ENCODE peak calls at places on chromosomes 6 and 20, in five cellular contexts. H is A549; D is pancreas; O is CD4-positive, alpha-beta T cell; F is fibroblast of the aortic adventitia. S is an unnamed sample.

GRCh38 chr6:40962241-40962640 is 76.8 kb downstream of the UNC5CL start:
- DNase-seq in H (peak), D (no peak), F (peak), O (no peak), S (no peak)

GRCh38 chr6:15303920-15304291 is 58.0 kb downstream of the JARID2 start:
- DNase-seq in D (no peak), H (no peak), O (no peak), F (no peak), S (no peak)

GRCh38 chr20:58366866-58367265 is 22.2 kb upstream of the VAPB start:
- DNase-seq in H (no peak), D (no peak), F (no peak), O (no peak), S (no peak)

GRCh38 chr6:31680226-31680840 is 534 bp downstream of the LY6G5C start:
- DNase-seq in O (no peak), D (no peak), F (no peak), H (no peak), S (no peak)

GRCh38 chr6:109610555-109610954 is 80.4 kb downstream of the AK9 start:
- DNase-seq in O (no peak), F (peak), D (no peak), H (no peak), S (no peak)

GRCh38 chr6:169942173-169942572 is 190.8 kb downstream of the ERMARD start:
- DNase-seq in O (no peak), F (no peak), D (no peak), H (no peak), S (no peak)

GRCh38 chr20:35575958-35576357 is 34.1 kb downstream of the ERGIC3 start:
- DNase-seq in D (no peak), O (no peak), H (no peak), F (no peak), S (no peak)

GRCh38 chr6:70668499-70668812 is 773 bp downstream of the SMAP1 start:
- DNase-seq in D (no peak), H (no peak), O (no peak), F (peak), S (no peak)

GRCh38 chr20:33648396-33649004 is 13.6 kb upstream of the C20orf144 start:
- DNase-seq in D (no peak), O (no peak), H (no peak), F (no peak), S (no peak)

GRCh38 chr6:52511163-52511562 is 65.7 kb downstream of the TRAM2 start:
- DNase-seq in H (no peak), D (no peak), O (no peak), F (no peak), S (no peak)

GRCh38 chr6:36967301-36967700 is 12.8 kb downstream of the PI16 start:
- DNase-seq in H (no peak), F (no peak), O (no peak), D (no peak), S (peak)

GRCh38 chr6:91083226-91083625 is 496.4 kb upstream of the MAP3K7 start:
- DNase-seq in O (no peak), F (no peak), D (no peak), H (no peak), S (no peak)

GRCh38 chr6:136784910-136785746 is 7.1 kb downstream of the MAP3K5 start:
- DNase-seq in F (no peak), O (peak), H (no peak), D (peak), S (peak)

GRCh38 chr6:108897371-108897770 is 49.1 kb downstream of the ARMC2 start:
- DNase-seq in O (no peak), F (peak), H (peak), D (peak), S (no peak)

GRCh38 chr20:16953858-16954257 is 205.7 kb downstream of the OTOR start:
- DNase-seq in F (no peak), O (no peak), H (no peak), D (no peak), S (no peak)

GRCh38 chr6:166618866-166619761 is 7.9 kb downstream of the RPS6KA2 start:
- DNase-seq in O (no peak), F (peak), H (no peak), D (no peak), S (no peak)

GRCh38 chr20:17595846-17596245 is 26.0 kb downstream of the DSTN start:
- DNase-seq in H (no peak), D (no peak), O (no peak), F (no peak), S (no peak)

GRCh38 chr6:96939019-96939805 is 14.7 kb downstream of the KLHL32 start:
- DNase-seq in O (no peak), H (peak), D (no peak), F (peak), S (no peak)

GRCh38 chr6:8080338-8081151 is 16.4 kb upstream of the BLOC1S5 start:
- DNase-seq in O (no peak), F (peak), D (no peak), H (peak), S (no peak)

GRCh38 chr20:12358006-12358654 is 440.4 kb downstream of the BTBD3 start:
- DNase-seq in F (peak), O (no peak), H (peak), D (no peak), S (no peak)

DNA sequence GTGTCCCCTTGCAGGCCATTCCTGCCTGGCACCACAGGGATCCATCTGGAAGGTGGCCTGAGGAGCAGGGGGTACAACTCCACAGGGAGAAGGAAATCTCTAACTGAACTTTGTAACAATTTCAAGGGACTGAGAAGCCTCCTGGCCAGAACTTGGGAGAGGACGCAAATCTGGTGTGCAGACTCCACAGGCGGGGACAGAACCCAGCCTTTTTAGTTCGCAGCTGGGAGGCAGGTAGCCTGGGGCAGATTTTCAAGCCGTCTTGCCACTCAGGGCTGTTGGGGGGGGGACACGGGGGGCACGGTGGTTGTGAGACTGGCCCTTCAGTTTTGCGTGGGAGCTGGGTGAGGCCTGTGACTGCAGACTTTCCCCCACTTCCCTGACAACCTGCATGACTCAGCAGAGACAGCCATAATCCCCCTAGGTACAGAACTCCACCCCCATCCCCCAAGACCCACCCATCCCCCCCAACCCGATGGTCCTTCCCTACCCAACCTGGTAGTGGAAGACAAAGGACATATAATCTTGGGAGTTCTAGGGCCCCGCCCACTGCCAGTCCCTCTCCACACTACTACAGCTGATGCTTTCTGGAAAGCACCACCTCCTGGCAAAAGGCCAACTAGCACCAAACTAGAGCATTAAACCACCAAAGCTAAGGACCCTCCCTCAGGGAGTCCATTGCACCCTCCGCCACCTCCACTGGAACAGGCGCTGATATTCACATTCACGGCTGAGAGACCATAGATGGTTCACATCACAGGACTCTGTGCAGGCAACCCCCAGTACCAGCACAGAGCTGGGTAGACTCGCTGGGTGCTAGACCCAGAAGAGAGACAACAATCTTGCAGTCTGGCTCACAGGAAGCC is 3.0 kb upstream of the HUS1B start:
- DNase-seq in O (no peak), F (no peak), D (no peak), H (no peak), S (no peak)
- TF ChIP-seq CTCF in O (no peak), F (no peak), D (no peak), H (no peak), S (no peak)

GRCh38 chr6:44028767-44029166 is 98.5 kb downstream of the MRPL14 start:
- DNase-seq in F (peak), H (no peak), D (no peak), O (no peak), S (no peak)
- TF ChIP-seq CTCF in F (peak), H (no peak), D (no peak), O (no peak), S (no peak)

GRCh38 chr6:116090251-116090650 is 10.4 kb upstream of the NT5DC1 start:
- DNase-seq in D (no peak), O (no peak), H (no peak), F (no peak), S (no peak)
- TF ChIP-seq CTCF in D (no peak), O (no peak), H (no peak), F (no peak), S (no peak)

GRCh38 chr6:22471746-22472145 is 97.6 kb upstream of the HDGFL1 start:
- DNase-seq in F (no peak), O (no peak), H (no peak), D (no peak), S (no peak)

GRCh38 chr6:22468566-22468965 is 100.8 kb upstream of the HDGFL1 start:
- DNase-seq in H (no peak), O (no peak), D (no peak), F (peak), S (no peak)

GRCh38 chr6:22467645-22468044 is 101.7 kb upstream of the HDGFL1 start:
- DNase-seq in O (no peak), H (no peak), D (peak), F (no peak), S (no peak)

GRCh38 chr6:22471369-22471690 is 98.0 kb upstream of the HDGFL1 start:
- DNase-seq in F (no peak), D (no peak), O (no peak), H (no peak), S (no peak)

DNA sequence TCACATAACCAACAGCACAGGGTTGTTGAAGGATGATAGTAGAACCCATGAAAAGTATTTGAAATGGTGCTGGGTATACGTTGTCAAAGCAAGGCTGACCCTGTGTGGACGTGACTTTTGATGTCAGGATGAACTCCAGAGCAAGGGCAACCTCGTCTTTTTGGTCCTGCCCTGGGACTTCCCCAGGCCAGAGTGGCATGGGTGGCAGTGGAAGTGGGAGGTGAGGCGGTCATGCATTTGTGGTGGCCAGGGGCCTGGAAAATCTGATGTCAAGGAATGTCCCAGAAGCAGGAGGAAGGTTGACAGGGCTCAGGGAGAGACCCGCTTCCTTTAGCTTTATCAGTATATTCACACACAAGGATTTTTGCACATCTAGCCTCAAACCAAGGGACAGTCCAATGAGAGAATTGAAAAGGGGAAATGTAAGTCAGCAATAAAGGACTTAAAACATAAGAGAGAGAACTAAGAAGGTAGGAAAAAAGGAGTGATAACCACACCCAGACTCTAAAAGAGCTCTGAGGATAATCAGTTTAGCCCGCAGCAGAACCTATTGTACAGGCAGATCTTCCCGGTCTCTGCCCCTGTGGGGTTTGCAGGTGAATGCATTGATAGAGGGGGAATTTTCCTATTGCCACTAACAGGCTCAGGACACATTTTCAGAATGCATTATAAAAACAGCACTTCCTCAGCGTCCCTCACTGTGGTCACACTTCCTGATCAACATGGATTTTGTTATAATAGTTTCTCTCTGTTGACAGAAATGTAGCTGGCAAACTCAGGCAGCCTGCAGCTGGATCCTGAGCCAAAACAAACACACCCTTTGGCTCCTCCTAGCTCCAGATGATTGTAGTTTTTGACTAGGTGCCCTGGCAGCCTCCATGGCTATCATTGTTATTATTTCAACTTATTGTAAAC is 98.7 kb upstream of the HDGFL1 start:
- DNase-seq in D (peak), H (peak), F (peak), O (no peak), S (no peak)
- TF ChIP-seq CTCF in D (peak), H (no peak), F (peak), O (no peak), S (no peak)

DNA sequence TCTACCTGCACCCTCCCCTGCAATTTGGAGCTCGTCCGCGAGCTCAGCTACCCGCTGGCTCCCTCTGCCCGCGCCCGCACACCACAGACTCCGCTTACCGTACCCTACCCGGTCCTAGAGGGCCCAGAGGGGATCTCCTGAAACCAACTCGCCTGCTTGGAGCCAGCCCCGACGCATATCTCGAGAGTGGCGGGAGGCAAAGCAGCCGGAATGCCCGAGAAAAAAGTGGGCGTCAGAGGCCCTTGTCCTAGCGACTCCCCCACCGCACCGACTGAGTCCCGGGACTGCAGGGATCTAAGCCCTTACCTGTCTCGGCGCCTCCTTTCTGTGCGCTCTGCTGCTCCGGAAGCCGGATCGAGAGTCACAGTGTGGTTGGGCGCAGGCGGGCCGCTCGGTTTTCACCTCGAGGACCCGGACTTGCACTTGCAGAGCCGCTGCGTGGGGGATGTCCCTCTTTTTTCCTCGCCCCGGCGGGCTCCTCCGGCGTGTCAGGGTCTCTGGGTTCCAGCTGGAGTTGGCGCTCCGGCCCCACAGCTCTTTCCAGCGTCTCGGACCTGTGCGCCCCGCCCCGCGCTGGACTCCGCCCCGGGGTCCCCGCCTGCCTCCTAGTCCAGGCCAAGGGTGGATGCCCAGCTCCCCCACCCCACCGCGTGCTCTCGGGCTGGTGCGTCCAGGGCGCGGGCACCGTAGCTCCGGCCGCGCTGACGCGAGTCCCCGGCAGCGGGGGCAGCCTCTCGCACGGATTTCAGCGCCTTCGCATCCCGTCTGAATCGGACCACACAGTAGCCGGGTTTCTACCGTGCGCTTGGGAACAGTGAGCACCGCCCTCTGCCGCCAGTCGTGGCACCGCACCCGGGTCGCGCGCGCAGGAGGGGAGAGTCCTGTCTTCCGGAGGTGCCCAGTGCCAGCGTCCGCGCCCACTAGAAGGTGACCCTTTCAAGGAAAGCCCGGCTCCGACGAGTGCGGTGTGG is at the start of gene PROKR2:
- DNase-seq in H (no peak), F (no peak), O (no peak), D (no peak), S (no peak)
- TF ChIP-seq CTCF in H (no peak), F (no peak), O (no peak), D (no peak), S (no peak)